ENCODE peak calls at places on chromosomes 3 and 15, in ten cellular contexts. F is H1, K is tibial artery, B is body of pancreas, Y is Peyer's patch, J is left lung, E is heart left ventricle, A is cardiac muscle cell, W is fibroblast of lung, D is SK-N-SH. L is an unnamed sample.

GRCh38 chr15:74541494-74542191 is 623 bp downstream of the ARID3B start:
- DNase-seq in F (no peak), K (peak; percentile 36), B (peak; percentile 30), Y (peak; percentile 74), J (peak; percentile 40), E (peak; percentile 15), A (peak; percentile 37), W (peak; percentile 55), D (peak; percentile 68), L (peak; percentile 46)

GRCh38 chr15:55552926-55553325 is 35.2 kb downstream of the PYGO1 start:
- DNase-seq in F (no peak), K (no peak), B (no peak), Y (no peak), J (no peak), E (peak; percentile 63), A (peak; percentile 5), W (peak; percentile 89), D (no peak), L (no peak)

GRCh38 chr15:68307131-68307928 is 29.8 kb downstream of the FEM1B start:
- DNase-seq in F (no peak), K (no peak), B (no peak), Y (peak; percentile 40), J (no peak), E (no peak), A (no peak), W (no peak), D (peak; percentile 10), L (no peak)

GRCh38 chr3:49805884-49806701 is 3.0 kb downstream of the INKA1 start:
- DNase-seq in F (no peak), K (no peak), B (no peak), Y (peak; percentile 88), J (no peak), E (peak; percentile 83), A (no peak), W (no peak), D (peak; percentile 67), L (no peak)

GRCh38 chr3:134911611-134912604 is 116.8 kb downstream of the EPHB1 start:
- DNase-seq in F (no peak), K (no peak), B (no peak), Y (no peak), J (no peak), E (no peak), A (no peak), W (peak; percentile 5), D (no peak), L (no peak)

GRCh38 chr3:195802795-195803194 is 8.9 kb downstream of the MUC4 start:
- DNase-seq in F (no peak), K (no peak), B (no peak), Y (no peak), J (no peak), E (no peak), A (peak; percentile 41), W (no peak), D (no peak), L (no peak)

GRCh38 chr3:62371735-62372591 is 1.4 kb downstream of the FEZF2 start:
- DNase-seq in F (no peak), K (no peak), B (no peak), Y (no peak), J (no peak), E (no peak), A (peak; percentile 50), W (no peak), D (peak; percentile 54), L (no peak)

GRCh38 chr15:29922191-29922590 is 99.9 kb upstream of the TJP1 start:
- DNase-seq in F (no peak), K (no peak), B (no peak), Y (no peak), J (no peak), E (no peak), A (no peak), W (no peak), D (no peak), L (no peak)

GRCh38 chr15:84616235-84616634 is 15.4 kb downstream of the ZSCAN2 start:
- DNase-seq in F (no peak), K (no peak), B (peak; percentile 9), Y (no peak), J (no peak), E (no peak), A (no peak), W (no peak), D (no peak), L (no peak)

GRCh38 chr3:187920871-187921270 is 175.6 kb upstream of the BCL6 start:
- DNase-seq in F (no peak), K (no peak), B (no peak), Y (no peak), J (no peak), E (no peak), A (no peak), W (peak; percentile 47), D (no peak), L (no peak)

GRCh38 chr15:42800731-42801474 is 64.0 kb upstream of the CDAN1 start:
- DNase-seq in F (no peak), K (no peak), B (no peak), Y (no peak), J (no peak), E (no peak), A (peak; percentile 3), W (no peak), D (no peak), L (no peak)

GRCh38 chr3:180246688-180247195 is 210.0 kb upstream of the PEX5L start:
- DNase-seq in F (no peak), K (no peak), B (no peak), Y (no peak), J (no peak), E (no peak), A (no peak), W (no peak), D (no peak), L (no peak)

GRCh38 chr3:76470285-76470684 is 569.6 kb upstream of the ROBO2 start:
- DNase-seq in F (no peak), K (no peak), B (no peak), Y (no peak), J (no peak), E (no peak), A (no peak), W (peak; percentile 71), D (no peak), L (no peak)

GRCh38 chr3:98587654-98588532 is 5.5 kb downstream of the CPOX start:
- DNase-seq in F (no peak), K (no peak), B (no peak), Y (no peak), J (no peak), E (no peak), A (no peak), W (no peak), D (no peak), L (no peak)

DNA sequence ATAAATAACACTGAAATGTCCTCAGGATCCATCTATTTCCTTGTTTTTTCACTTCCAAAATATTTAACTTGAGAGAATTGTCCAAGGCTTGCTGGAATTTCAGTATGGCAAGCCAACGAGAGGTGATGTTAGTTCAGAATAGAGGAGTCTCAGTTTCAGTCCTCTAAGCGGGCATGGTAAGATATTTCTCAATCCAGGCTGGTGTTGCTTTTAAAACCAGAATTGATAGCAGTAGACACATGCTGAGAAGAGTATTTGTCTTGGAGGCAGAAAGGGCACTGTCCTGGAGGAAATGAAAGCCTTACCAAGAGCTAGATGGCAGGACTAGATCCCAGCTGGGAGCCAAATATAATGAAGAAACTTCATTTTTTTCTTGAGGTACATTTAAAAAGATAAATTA is 23.1 kb downstream of the PHLDB2 start:
- DNase-seq in F (no peak), K (no peak), B (no peak), Y (no peak), J (no peak), E (no peak), A (no peak), W (no peak), D (no peak), L (no peak)
- H3K27ac ChIP-seq in F (no peak overlapping the region), K (peak overlapping the region; percentile 45), B (no peak overlapping the region), Y (no peak overlapping the region), J (no peak overlapping the region), E (no peak overlapping the region), A (no peak overlapping the region), W (no peak overlapping the region), D (no peak overlapping the region), L (no peak overlapping the region)

DNA sequence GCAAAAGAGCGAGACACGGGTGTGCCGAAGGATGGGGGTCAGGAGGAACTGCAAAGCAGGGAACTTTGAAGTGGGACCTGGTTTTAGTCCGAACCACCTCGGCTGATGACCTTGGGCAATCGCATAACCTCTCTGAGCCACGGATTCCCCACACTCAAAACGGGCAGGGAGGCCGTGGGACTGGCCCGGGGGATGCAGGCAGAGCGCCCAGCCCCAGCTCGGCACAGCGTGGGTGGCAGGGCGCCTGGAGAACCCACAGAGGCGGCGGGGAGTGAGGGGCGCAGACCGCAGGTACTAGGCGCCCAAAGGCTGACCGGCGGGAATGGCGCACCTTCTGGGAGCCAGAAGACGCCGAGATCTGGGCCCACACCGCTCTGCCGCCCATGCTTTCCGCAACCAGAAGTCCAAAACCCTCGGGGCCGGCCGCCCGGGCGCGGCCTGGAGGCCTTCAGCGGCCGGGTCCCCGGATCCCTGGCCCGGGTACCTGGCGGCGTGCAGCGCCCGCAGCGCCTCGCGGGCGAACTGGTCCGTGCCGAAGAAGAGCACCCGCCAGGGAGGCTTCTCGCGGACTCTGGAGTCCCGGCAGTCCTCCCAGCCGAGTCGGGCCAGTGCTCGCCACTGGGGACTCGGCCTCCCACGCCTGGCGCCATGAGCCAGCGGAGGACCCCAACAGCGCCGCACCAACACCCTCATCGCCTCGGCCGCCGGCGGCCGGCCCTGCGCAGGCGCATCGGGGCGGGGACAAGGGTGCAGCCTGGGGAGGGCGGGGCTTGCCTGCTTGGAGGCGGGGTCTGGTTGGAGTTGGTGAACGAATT is at the start of gene MTFMT:
- DNase-seq in F (no peak), K (peak; percentile 93), B (peak; percentile 92), Y (peak; percentile 97), J (peak; percentile 93), E (peak; percentile 92), A (peak; percentile 91), W (peak; percentile 72), D (peak; percentile 99), L (peak; percentile 92)
- TF ChIP-seq CTCF in F (no peak), K (no peak), B (no peak), Y (peak; percentile 22), J (no peak), E (no peak), A (peak; percentile 8), W (no peak), D (peak; percentile 17), L (no peak)

GRCh38 chr3:153426344-153426743 is 264.3 kb downstream of the RAP2B start:
- DNase-seq in F (no peak), K (no peak), B (no peak), Y (no peak), J (no peak), E (no peak), A (no peak), W (no peak), D (no peak), L (no peak)
- H3K9me3 ChIP-seq in F (no peaks in the 10 kb centered on the region), K (peaks cover 18% of the 10 kb centered on the region), B (peaks cover 16% of the 10 kb centered on the region), Y (no peaks in the 10 kb centered on the region), J (no peaks in the 10 kb centered on the region), E (no peaks in the 10 kb centered on the region), A (no peaks in the 10 kb centered on the region), W (no peaks in the 10 kb centered on the region), D (peaks cover 11% of the 10 kb centered on the region), L (peaks cover 26% of the 10 kb centered on the region)

DNA sequence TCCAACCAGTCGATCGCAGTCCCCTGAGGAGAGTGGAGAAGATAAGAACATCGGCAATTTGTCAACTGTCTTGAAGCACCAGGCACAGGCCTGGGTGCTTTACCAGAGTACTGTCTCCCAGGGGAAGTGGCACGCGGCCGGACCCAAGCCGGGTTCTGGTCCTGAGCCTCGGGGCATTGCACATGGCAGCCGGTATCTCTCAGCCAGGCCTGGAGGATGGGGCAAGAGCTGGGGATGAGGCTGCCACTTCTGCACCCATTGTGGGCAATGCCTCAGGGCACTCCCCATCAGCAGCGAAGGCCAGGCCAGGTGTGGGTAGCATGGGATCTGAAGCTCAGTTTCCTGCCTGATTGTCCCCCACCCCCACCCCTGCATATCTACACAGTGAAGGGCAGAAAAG is 77.5 kb downstream of the ADCY5 start:
- DNase-seq in F (no peak), K (no peak), B (peak; percentile 6), Y (no peak), J (peak; percentile 12), E (no peak), A (no peak), W (no peak), D (no peak), L (no peak)
- H3K27ac ChIP-seq in F (no peak overlapping the region), K (peak overlapping the region; percentile 96), B (no peak overlapping the region), Y (no peak overlapping the region), J (no peak overlapping the region), E (peak overlapping the region; percentile 85), A (peak overlapping the region; percentile 95), W (no peak overlapping the region), D (no peak overlapping the region), L (no peak overlapping the region)

L was measured in CD4-positive, alpha-beta T cell.